ENCODE peak calls at places on chromosomes 5 and 9, in ten cellular contexts. One of them, this sample, is unnamed.

GRCh38 chr5:68817696-68818695 is 275.8 kb upstream of the SLC30A5 start:
- DNase-seq in fibroblast of the aortic adventitia: no peak
- DNase-seq in tibial nerve: no peak
- DNase-seq in lung: no peak
- DNase-seq in AG10803: peak; percentile 50
- DNase-seq in heart left ventricle: no peak
- DNase-seq in A673: no peak
- DNase-seq in uterus: no peak
- DNase-seq in cardiac fibroblast: no peak
- DNase-seq in SK-N-SH: no peak
- DNase-seq in this sample: no peak

GRCh38 chr9:134384811-134385479 is 58.7 kb downstream of the RXRA start:
- DNase-seq in fibroblast of the aortic adventitia: no peak
- DNase-seq in tibial nerve: no peak
- DNase-seq in lung: no peak
- DNase-seq in AG10803: no peak
- DNase-seq in heart left ventricle: no peak
- DNase-seq in A673: no peak
- DNase-seq in uterus: no peak
- DNase-seq in cardiac fibroblast: no peak
- DNase-seq in SK-N-SH: no peak
- DNase-seq in this sample: no peak

GRCh38 chr5:160556886-160557285 is 135.2 kb downstream of the PTTG1 start:
- DNase-seq in fibroblast of the aortic adventitia: no peak
- DNase-seq in tibial nerve: no peak
- DNase-seq in lung: no peak
- DNase-seq in AG10803: peak; percentile 48
- DNase-seq in heart left ventricle: no peak
- DNase-seq in A673: no peak
- DNase-seq in uterus: no peak
- DNase-seq in cardiac fibroblast: no peak
- DNase-seq in SK-N-SH: no peak
- DNase-seq in this sample: no peak

GRCh38 chr9:77462066-77462465 is 186.1 kb downstream of the GNA14 start:
- DNase-seq in fibroblast of the aortic adventitia: no peak
- DNase-seq in tibial nerve: no peak
- DNase-seq in lung: no peak
- DNase-seq in AG10803: no peak
- DNase-seq in heart left ventricle: no peak
- DNase-seq in A673: no peak
- DNase-seq in uterus: no peak
- DNase-seq in cardiac fibroblast: no peak
- DNase-seq in SK-N-SH: no peak
- DNase-seq in this sample: no peak

GRCh38 chr5:59368951-59369350 is 524.6 kb downstream of the PDE4D start:
- DNase-seq in fibroblast of the aortic adventitia: no peak
- DNase-seq in tibial nerve: no peak
- DNase-seq in lung: no peak
- DNase-seq in AG10803: no peak
- DNase-seq in heart left ventricle: no peak
- DNase-seq in A673: no peak
- DNase-seq in uterus: no peak
- DNase-seq in cardiac fibroblast: no peak
- DNase-seq in SK-N-SH: no peak
- DNase-seq in this sample: no peak

GRCh38 chr5:142971296-142972013 is 201.3 kb downstream of the ARHGAP26 start:
- DNase-seq in fibroblast of the aortic adventitia: no peak
- DNase-seq in tibial nerve: no peak
- DNase-seq in lung: no peak
- DNase-seq in AG10803: no peak
- DNase-seq in heart left ventricle: no peak
- DNase-seq in A673: peak; percentile 35
- DNase-seq in uterus: no peak
- DNase-seq in cardiac fibroblast: no peak
- DNase-seq in SK-N-SH: no peak
- DNase-seq in this sample: no peak

GRCh38 chr5:36950586-36951457 is 74.3 kb downstream of the NIPBL start:
- DNase-seq in fibroblast of the aortic adventitia: peak; percentile 68
- DNase-seq in tibial nerve: no peak
- DNase-seq in lung: no peak
- DNase-seq in AG10803: peak; percentile 95
- DNase-seq in heart left ventricle: no peak
- DNase-seq in A673: no peak
- DNase-seq in uterus: no peak
- DNase-seq in cardiac fibroblast: peak; percentile 64
- DNase-seq in SK-N-SH: no peak
- DNase-seq in this sample: peak; percentile 29

GRCh38 chr9:106828082-106828481 is 34.9 kb upstream of the ZNF462 start:
- DNase-seq in fibroblast of the aortic adventitia: no peak
- DNase-seq in tibial nerve: no peak
- DNase-seq in lung: no peak
- DNase-seq in AG10803: no peak
- DNase-seq in heart left ventricle: no peak
- DNase-seq in A673: no peak
- DNase-seq in uterus: no peak
- DNase-seq in cardiac fibroblast: no peak
- DNase-seq in SK-N-SH: no peak
- DNase-seq in this sample: no peak

GRCh38 chr5:170303564-170303963 is 6.0 kb upstream of the LCP2 start:
- DNase-seq in fibroblast of the aortic adventitia: no peak
- DNase-seq in tibial nerve: no peak
- DNase-seq in lung: no peak
- DNase-seq in AG10803: no peak
- DNase-seq in heart left ventricle: no peak
- DNase-seq in A673: no peak
- DNase-seq in uterus: no peak
- DNase-seq in cardiac fibroblast: no peak
- DNase-seq in SK-N-SH: no peak
- DNase-seq in this sample: no peak

GRCh38 chr5:170305016-170305645 is 7.6 kb upstream of the LCP2 start:
- DNase-seq in fibroblast of the aortic adventitia: no peak
- DNase-seq in tibial nerve: no peak
- DNase-seq in lung: no peak
- DNase-seq in AG10803: no peak
- DNase-seq in heart left ventricle: no peak
- DNase-seq in A673: no peak
- DNase-seq in uterus: no peak
- DNase-seq in cardiac fibroblast: no peak
- DNase-seq in SK-N-SH: no peak
- DNase-seq in this sample: no peak

GRCh38 chr5:170301149-170301548 is 3.6 kb upstream of the LCP2 start:
- DNase-seq in fibroblast of the aortic adventitia: no peak
- DNase-seq in tibial nerve: no peak
- DNase-seq in lung: no peak
- DNase-seq in AG10803: no peak
- DNase-seq in heart left ventricle: no peak
- DNase-seq in A673: no peak
- DNase-seq in uterus: no peak
- DNase-seq in cardiac fibroblast: no peak
- DNase-seq in SK-N-SH: no peak
- DNase-seq in this sample: no peak

GRCh38 chr5:170301901-170302728 is 4.5 kb upstream of the LCP2 start:
- DNase-seq in fibroblast of the aortic adventitia: no peak
- DNase-seq in tibial nerve: no peak
- DNase-seq in lung: no peak
- DNase-seq in AG10803: no peak
- DNase-seq in heart left ventricle: no peak
- DNase-seq in A673: no peak
- DNase-seq in uterus: no peak
- DNase-seq in cardiac fibroblast: no peak
- DNase-seq in SK-N-SH: no peak
- DNase-seq in this sample: no peak

GRCh38 chr5:170302729-170303501 is 5.3 kb upstream of the LCP2 start:
- DNase-seq in fibroblast of the aortic adventitia: no peak
- DNase-seq in tibial nerve: no peak
- DNase-seq in lung: no peak
- DNase-seq in AG10803: no peak
- DNase-seq in heart left ventricle: peak; percentile 82
- DNase-seq in A673: no peak
- DNase-seq in uterus: peak; percentile 58
- DNase-seq in cardiac fibroblast: peak; percentile 29
- DNase-seq in SK-N-SH: no peak
- DNase-seq in this sample: peak; percentile 78
- TF ChIP-seq CTCF in fibroblast of the aortic adventitia: no peak
- TF ChIP-seq CTCF in tibial nerve: no peak
- TF ChIP-seq CTCF in lung: no peak
- TF ChIP-seq CTCF in AG10803: no peak
- TF ChIP-seq CTCF in heart left ventricle: no peak
- TF ChIP-seq CTCF in A673: no peak
- TF ChIP-seq CTCF in uterus: no peak
- TF ChIP-seq CTCF in cardiac fibroblast: no peak
- TF ChIP-seq CTCF in SK-N-SH: no peak
- TF ChIP-seq CTCF in this sample: no peak

DNA sequence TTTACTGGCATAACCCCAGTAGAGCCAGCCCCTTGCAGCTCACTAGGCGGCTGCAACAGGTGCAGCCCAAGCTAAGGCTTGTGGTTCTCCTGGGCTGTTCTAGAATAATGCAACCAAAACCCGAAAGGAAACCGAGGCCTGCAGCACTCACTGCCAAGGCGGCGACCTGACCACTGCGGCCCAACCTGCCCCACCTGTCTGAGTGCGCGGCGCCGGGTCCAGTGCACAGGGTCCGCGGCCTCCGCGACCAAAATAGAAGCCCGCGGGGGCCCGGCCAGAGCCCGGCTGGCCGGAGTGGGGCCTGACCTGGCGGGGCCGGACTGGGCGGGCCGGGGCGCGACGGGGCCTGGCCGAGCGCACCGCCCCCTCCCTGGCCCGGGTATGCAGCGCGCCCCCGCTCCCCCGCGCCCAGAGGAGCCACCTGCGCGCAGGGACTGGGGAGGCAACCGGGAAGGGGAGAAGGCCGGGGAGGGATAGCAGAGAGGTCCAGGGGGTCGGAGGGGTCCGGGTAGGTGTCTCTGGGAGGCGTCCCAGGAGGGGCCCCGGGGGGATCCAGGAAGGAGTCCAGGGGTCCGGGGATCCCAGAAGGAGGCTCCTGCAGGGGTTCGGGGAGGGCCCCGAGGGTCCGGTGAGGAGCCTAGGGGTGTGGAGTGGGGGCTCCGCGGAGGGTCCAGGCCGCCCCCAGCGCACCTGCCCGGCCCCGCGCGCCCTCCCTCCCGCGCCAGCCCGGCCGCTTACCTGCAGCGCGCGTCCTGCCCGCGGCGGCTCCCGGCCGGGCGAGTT is 541 bp downstream of the SEMA4D start:
- DNase-seq in fibroblast of the aortic adventitia: no peak
- DNase-seq in tibial nerve: no peak
- DNase-seq in lung: no peak
- DNase-seq in AG10803: no peak
- DNase-seq in heart left ventricle: no peak
- DNase-seq in A673: no peak
- DNase-seq in uterus: no peak
- DNase-seq in cardiac fibroblast: no peak
- DNase-seq in SK-N-SH: peak; percentile 83
- DNase-seq in this sample: peak; percentile 58
- TF ChIP-seq CTCF in fibroblast of the aortic adventitia: no peak
- TF ChIP-seq CTCF in tibial nerve: no peak
- TF ChIP-seq CTCF in lung: no peak
- TF ChIP-seq CTCF in AG10803: no peak
- TF ChIP-seq CTCF in heart left ventricle: no peak
- TF ChIP-seq CTCF in A673: no peak
- TF ChIP-seq CTCF in uterus: no peak
- TF ChIP-seq CTCF in cardiac fibroblast: no peak
- TF ChIP-seq CTCF in SK-N-SH: no peak
- TF ChIP-seq CTCF in this sample: no peak

GRCh38 chr5:145479862-145480261 is 355.3 kb downstream of the PRELID2 start:
- DNase-seq in fibroblast of the aortic adventitia: peak; percentile 43
- DNase-seq in tibial nerve: no peak
- DNase-seq in lung: no peak
- DNase-seq in AG10803: peak; percentile 54
- DNase-seq in heart left ventricle: no peak
- DNase-seq in A673: no peak
- DNase-seq in uterus: no peak
- DNase-seq in cardiac fibroblast: peak; percentile 5
- DNase-seq in SK-N-SH: no peak
- DNase-seq in this sample: no peak

GRCh38 chr5:145478651-145479050 is 356.5 kb downstream of the PRELID2 start:
- DNase-seq in fibroblast of the aortic adventitia: peak; percentile 57
- DNase-seq in tibial nerve: no peak
- DNase-seq in lung: no peak
- DNase-seq in AG10803: no peak
- DNase-seq in heart left ventricle: no peak
- DNase-seq in A673: no peak
- DNase-seq in uterus: no peak
- DNase-seq in cardiac fibroblast: no peak
- DNase-seq in SK-N-SH: no peak
- DNase-seq in this sample: no peak

GRCh38 chr5:145483211-145483610 is 351.9 kb downstream of the PRELID2 start:
- DNase-seq in fibroblast of the aortic adventitia: peak; percentile 59
- DNase-seq in tibial nerve: no peak
- DNase-seq in lung: no peak
- DNase-seq in AG10803: peak; percentile 60
- DNase-seq in heart left ventricle: no peak
- DNase-seq in A673: no peak
- DNase-seq in uterus: no peak
- DNase-seq in cardiac fibroblast: no peak
- DNase-seq in SK-N-SH: no peak
- DNase-seq in this sample: no peak

GRCh38 chr5:145479271-145479670 is 355.9 kb downstream of the PRELID2 start:
- DNase-seq in fibroblast of the aortic adventitia: no peak
- DNase-seq in tibial nerve: no peak
- DNase-seq in lung: no peak
- DNase-seq in AG10803: peak; percentile 44
- DNase-seq in heart left ventricle: no peak
- DNase-seq in A673: peak; percentile 49
- DNase-seq in uterus: no peak
- DNase-seq in cardiac fibroblast: peak; percentile 24
- DNase-seq in SK-N-SH: no peak
- DNase-seq in this sample: no peak

DNA sequence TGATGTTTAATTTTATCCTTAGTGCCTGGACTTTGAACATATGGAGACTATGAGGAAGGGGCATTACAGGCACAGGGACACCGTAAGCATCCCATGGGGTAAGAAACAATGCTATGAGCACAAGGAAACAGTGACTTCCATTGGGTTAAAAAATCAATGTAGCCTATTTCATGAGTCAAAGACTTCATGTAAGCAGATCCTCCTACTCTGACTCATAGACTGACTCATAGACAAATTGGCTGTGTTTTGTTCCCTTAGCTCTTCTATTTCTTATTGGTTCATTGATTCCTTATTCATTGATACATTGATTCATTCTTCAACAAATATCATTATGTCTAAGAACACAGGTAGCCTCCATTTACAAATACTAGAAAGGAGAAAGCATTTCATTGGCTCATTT is 350.9 kb downstream of the PRELID2 start:
- DNase-seq in fibroblast of the aortic adventitia: peak; percentile 80
- DNase-seq in tibial nerve: no peak
- DNase-seq in lung: no peak
- DNase-seq in AG10803: peak; percentile 65
- DNase-seq in heart left ventricle: no peak
- DNase-seq in A673: no peak
- DNase-seq in uterus: no peak
- DNase-seq in cardiac fibroblast: peak; percentile 22
- DNase-seq in SK-N-SH: no peak
- DNase-seq in this sample: no peak
- TF ChIP-seq CTCF in fibroblast of the aortic adventitia: no peak
- TF ChIP-seq CTCF in tibial nerve: no peak
- TF ChIP-seq CTCF in lung: no peak
- TF ChIP-seq CTCF in AG10803: no peak
- TF ChIP-seq CTCF in heart left ventricle: no peak
- TF ChIP-seq CTCF in A673: no peak
- TF ChIP-seq CTCF in uterus: no peak
- TF ChIP-seq CTCF in cardiac fibroblast: no peak
- TF ChIP-seq CTCF in SK-N-SH: no peak
- TF ChIP-seq CTCF in this sample: no peak

GRCh38 chr9:14661421-14662059 is 31.7 kb downstream of the ZDHHC21 start:
- DNase-seq in fibroblast of the aortic adventitia: peak; percentile 62
- DNase-seq in tibial nerve: no peak
- DNase-seq in lung: no peak
- DNase-seq in AG10803: peak; percentile 24
- DNase-seq in heart left ventricle: no peak
- DNase-seq in A673: peak; percentile 64
- DNase-seq in uterus: no peak
- DNase-seq in cardiac fibroblast: peak; percentile 55
- DNase-seq in SK-N-SH: peak; percentile 58
- DNase-seq in this sample: peak; percentile 32
- TF ChIP-seq CTCF in fibroblast of the aortic adventitia: peak; percentile 54
- TF ChIP-seq CTCF in tibial nerve: peak; percentile 32
- TF ChIP-seq CTCF in lung: no peak
- TF ChIP-seq CTCF in AG10803: peak; percentile 64
- TF ChIP-seq CTCF in heart left ventricle: peak; percentile 41
- TF ChIP-seq CTCF in A673: peak; percentile 62
- TF ChIP-seq CTCF in uterus: no peak
- TF ChIP-seq CTCF in cardiac fibroblast: peak; percentile 53
- TF ChIP-seq CTCF in SK-N-SH: peak; percentile 71
- TF ChIP-seq CTCF in this sample: no peak